ENCODE peak calls at places on chromosome 13, in five cellular contexts. F is K562, X is H1, W is A549, S is HepG2. B is an unnamed sample.

GRCh38 chr13:36519432-36519831 is 87.1 kb downstream of the CCNA1 start:
- DNase-seq in W (no peak), F (no peak), X (no peak), S (no peak), B (no peak)

GRCh38 chr13:57632276-57633140 is 964 bp downstream of the PCDH17 start:
- DNase-seq in S (no peak), W (no peak), X (no peak), F (no peak), B (no peak)

GRCh38 chr13:36815069-36815468 is 4.0 kb upstream of the RFXAP start:
- DNase-seq in F (peak; percentile 11), X (no peak), W (no peak), S (peak; percentile 28), B (no peak)

GRCh38 chr13:35855531-35856019 is 275.6 kb downstream of the DCLK1 start:
- DNase-seq in F (no peak), X (peak; percentile 89), S (no peak), W (peak; percentile 27), B (no peak)

GRCh38 chr13:99390601-99391000 is 83.4 kb upstream of the GPR183 start:
- DNase-seq in W (no peak), S (no peak), X (no peak), F (no peak), B (no peak)

GRCh38 chr13:113567681-113568080 is 16.9 kb upstream of the TFDP1 start:
- DNase-seq in W (no peak), F (no peak), S (no peak), X (no peak), B (no peak)

GRCh38 chr13:105410602-105411001 is 1124.9 kb downstream of the EFNB2 start:
- DNase-seq in W (peak; percentile 4), X (peak; percentile 10), F (peak; percentile 8), S (peak; percentile 7), B (no peak)

GRCh38 chr13:91592050-91593014 is 193.9 kb downstream of the GPC5 start:
- DNase-seq in F (no peak), S (no peak), W (no peak), X (no peak), B (no peak)

GRCh38 chr13:102197193-102197592 is 204.7 kb downstream of the FGF14 start:
- DNase-seq in X (peak; percentile 19), S (peak; percentile 1), F (no peak), W (no peak), B (no peak)

GRCh38 chr13:101157261-101157660 is 259.0 kb downstream of the NALCN start:
- DNase-seq in X (no peak), S (no peak), W (no peak), F (no peak), B (no peak)

GRCh38 chr13:27450921-27451461 is 627 bp upstream of the MTIF3 start:
- DNase-seq in X (no peak), F (peak; percentile 13), W (no peak), S (peak; percentile 16), B (no peak)

GRCh38 chr13:110687736-110688135 is 18.2 kb downstream of the CARS2 start:
- DNase-seq in S (no peak), X (no peak), F (no peak), W (no peak), B (no peak)

DNA sequence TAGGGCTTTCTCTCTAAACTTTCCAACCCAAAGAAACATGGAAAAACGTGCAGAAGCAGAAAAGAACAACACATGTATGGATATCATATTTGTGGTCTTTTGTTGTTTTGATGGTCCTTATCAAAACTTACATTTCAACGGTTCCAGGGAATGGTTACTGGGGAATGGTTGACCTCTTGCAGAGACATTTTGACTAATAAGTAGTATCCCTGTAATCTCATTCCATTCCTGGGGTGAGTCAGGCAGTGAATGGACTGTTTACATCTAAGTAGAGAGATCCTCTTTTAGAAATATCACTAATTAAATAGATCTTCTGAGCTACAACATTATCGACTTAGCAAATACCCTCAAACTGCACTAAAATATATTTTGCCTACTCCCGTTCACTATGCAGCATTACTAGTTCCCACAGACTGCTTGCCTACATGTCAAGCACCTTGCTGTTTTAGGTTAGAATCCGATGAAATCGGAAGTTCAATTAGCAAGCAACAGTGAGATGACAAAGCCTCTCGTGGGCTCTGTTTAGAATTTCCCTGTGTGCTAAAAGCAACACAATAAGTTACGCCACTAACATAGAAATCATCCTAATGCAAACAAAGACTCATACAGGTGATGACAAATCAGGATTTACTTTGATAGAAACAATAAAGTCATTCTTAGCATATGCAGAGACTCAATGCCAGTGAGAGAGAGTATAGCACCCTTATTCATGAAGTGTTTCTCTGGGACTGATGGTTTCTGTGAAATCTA is 797.7 kb upstream of the ARGLU1 start:
- DNase-seq in F (no peak), W (no peak), X (no peak), S (no peak), B (no peak)
- TF ChIP-seq CHD2 in F (no peak), W (no peak), X (no peak), S (no peak), B (no peak)

DNA sequence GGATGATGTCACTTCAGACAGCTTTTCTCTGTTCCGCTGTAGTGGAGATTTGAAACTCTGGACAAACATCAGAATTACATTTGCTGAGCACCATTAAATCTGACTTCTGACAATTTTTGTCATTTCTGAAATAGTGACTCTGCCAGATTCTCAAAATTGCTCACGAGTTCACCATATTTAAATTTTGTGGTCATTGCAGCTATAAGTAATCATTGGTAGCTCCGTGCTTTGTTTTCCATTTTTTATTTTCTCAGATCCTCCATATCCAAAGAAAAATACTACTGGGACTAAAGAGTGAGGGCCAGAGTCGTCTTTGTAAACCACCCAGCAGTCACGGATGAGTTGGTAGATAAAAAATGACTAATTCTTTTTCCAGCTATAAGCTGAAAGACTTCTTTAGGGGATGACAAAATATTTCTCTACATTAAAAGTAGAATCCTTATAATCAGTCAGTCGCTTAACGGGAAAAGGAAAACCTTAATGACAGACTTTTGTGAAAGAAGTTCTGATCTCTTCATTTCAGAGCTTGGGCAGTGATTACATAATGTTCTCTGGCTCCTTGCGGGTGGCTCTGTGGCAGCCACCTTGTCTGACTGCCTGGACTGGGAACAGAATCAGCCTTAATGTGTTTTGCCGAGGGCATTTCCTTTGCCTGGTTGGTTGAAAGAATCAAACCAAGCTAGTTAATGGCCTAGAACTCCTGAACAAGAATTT is 2.3 kb downstream of the ITM2B start:
- DNase-seq in W (no peak), X (no peak), S (no peak), F (no peak), B (peak; percentile 45)
- TF ChIP-seq POLR2A in W (no peak), X (no peak), S (no peak), F (no peak), B (no peak)

DNA sequence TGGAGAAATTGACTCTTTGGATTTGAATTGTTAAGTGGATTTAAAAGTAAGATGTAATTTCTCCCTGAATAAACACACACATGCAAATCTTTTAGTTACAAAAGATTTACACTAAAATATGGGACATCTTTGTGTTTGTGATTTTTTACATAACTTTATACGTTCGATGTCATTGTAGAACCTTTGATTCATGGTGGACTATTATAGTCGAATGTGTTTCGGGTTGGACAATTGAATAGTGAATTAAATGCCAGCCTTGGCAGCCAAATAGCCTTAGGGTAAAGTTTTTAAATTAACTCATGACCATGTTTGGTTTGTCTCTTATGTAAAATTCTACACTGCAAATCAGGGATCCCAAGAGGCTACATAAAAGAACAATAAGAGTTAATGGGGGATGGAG is 1735.5 kb upstream of the SPRY2 start:
- DNase-seq in X (no peak), W (no peak), F (no peak), S (no peak), B (no peak)
- TF ChIP-seq CHD2 in X (no peak), W (no peak), F (no peak), S (no peak), B (no peak)

GRCh38 chr13:31199849-31200635 is at the start of gene B3GLCT:
- DNase-seq in W (peak; percentile 64), F (peak; percentile 82), X (peak; percentile 46), S (peak; percentile 57), B (no peak)
- TF ChIP-seq POLR2A in W (peak; percentile 60), F (no peak), X (no peak), S (no peak), B (peak; percentile 58)

DNA sequence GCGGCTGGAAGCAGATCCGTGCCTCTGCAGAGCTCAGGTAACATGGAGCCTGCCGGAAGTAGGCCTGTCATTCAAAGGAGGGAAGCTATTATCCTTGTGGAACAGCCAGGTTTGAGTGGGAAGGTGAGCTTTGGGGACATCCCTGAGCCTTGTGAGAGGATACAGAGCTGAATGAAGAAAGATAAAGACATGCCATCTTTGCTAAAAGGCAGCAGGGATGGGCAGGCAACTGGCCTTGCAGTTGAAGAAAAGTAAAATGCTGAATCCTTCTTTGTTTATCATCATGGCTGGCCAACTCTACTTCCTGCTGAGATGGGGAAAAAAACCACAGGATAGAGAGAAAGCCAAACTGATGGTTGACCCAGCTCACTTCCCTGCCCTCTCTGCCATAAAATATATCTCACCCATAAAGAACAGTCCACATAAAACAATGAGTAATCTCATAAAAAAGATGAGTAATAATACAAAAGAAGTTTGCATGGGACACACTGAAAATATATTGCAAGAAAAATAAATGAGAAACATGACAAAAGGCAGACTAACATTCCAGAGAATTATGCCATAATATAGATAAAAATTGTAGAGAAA is 226.3 kb downstream of the DLEU7 start:
- DNase-seq in X (no peak), F (no peak), W (no peak), S (no peak), B (no peak)
- TF ChIP-seq CHD2 in X (no peak), F (no peak), W (no peak), S (no peak), B (no peak)

DNA sequence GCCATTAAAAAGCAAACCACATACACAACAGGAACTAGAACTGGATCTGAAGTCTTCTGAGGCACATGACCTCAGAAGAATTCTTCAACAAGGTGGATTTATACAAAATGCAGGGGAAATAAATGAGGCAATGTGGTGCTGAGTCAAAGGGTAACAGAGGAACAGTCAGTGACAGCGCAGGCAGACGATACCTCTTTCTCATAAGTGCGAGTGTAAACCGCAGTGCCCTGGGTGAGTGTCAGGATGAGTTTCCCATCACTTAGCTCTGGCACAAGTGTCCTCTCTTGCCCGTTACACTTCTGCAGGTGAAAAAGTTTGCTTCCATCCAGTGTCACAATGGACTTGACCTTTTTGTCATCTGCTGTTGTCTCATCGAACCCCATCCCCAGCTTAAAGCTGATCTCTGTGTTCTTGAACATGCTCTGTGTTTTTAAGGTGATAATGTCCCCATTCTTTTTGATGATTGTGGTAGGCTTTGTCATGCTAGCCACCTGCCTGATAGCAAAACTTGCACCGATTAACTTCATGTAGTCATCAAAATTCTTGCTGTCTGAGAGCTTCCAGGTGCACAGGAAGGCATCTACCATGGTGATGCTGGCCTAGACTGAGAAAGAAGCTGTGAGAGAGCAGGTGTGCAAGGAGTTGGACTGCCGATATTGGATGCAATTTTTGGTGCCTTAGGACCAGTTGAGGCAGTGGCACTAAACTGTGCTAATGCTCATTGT is 97.3 kb downstream of the AKAP11 start:
- DNase-seq in X (no peak), S (no peak), W (no peak), F (no peak), B (no peak)
- TF ChIP-seq POLR2A in X (no peak), S (no peak), W (no peak), F (no peak), B (no peak)

DNA sequence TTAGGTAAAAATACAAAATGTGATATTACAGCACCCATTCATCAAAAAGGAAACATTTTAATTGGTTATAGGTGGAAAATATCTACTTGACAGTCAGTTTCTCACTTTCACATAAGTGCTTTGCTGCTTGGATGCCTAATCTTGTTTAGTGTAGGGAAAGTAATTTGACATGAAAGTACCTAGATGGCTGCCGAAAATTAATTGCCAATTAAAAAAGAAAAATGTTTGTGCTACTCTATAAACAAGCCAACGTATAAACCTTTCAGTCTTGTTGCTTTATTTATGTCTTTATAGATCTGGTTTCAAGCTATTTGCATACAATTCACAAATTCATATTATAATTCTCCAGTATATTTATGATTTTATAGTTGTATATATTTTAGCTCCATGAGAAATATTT is 729.9 kb downstream of the DACH1 start:
- DNase-seq in W (no peak), X (no peak), F (no peak), S (no peak), B (no peak)
- TF ChIP-seq CHD2 in W (no peak), X (no peak), F (no peak), S (no peak), B (no peak)

GRCh38 chr13:48412881-48413351 is at the start of gene LPAR6:
- DNase-seq in S (peak; percentile 95), X (no peak), W (no peak), F (no peak), B (no peak)
- TF ChIP-seq POLR2A in S (peak; percentile 61), X (no peak), W (no peak), F (no peak), B (no peak)

B was measured in GM12878.